ENCODE peak calls at places on chromosome 17, in five cellular contexts. M is mucosa of descending colon, R is SJSA1, K is lower lobe of right lung, E is AG08396. A is an unnamed sample.

GRCh38 chr17:33667052-33667509 is 374.0 kb upstream of the ASIC2 start:
- DNase-seq in M (no peak), R (no peak), E (no peak), K (no peak), A (no peak)

GRCh38 chr17:31428111-31428510 is 36.6 kb downstream of the RAB11FIP4 start:
- DNase-seq in M (peak; percentile 18), E (no peak), K (no peak), R (no peak), A (no peak)

GRCh38 chr17:13702266-13702665 is 100.5 kb upstream of the HS3ST3A1 start:
- DNase-seq in K (no peak), E (peak; percentile 14), R (no peak), M (no peak), A (no peak)

GRCh38 chr17:28447396-28447760 is 26.1 kb upstream of the SLC13A2 start:
- DNase-seq in K (no peak), M (no peak), R (no peak), E (no peak), A (no peak)

GRCh38 chr17:72104164-72104862 is 16.5 kb upstream of the SOX9 start:
- DNase-seq in R (no peak), E (no peak), K (no peak), M (no peak), A (no peak)

GRCh38 chr17:55466671-55467070 is 44.6 kb downstream of the SMIM36 start:
- DNase-seq in M (no peak), K (no peak), R (no peak), E (no peak), A (peak; percentile 54)

GRCh38 chr17:38742431-38743308 is 5.5 kb downstream of the PCGF2 start:
- DNase-seq in R (no peak), M (no peak), E (peak; percentile 84), K (no peak), A (peak; percentile 71)

GRCh38 chr17:14337596-14338079 is 36.8 kb downstream of the HS3ST3B1 start:
- DNase-seq in E (no peak), K (no peak), M (no peak), R (no peak), A (no peak)

GRCh38 chr17:80586464-80587228 is 42.0 kb downstream of the RPTOR start:
- DNase-seq in R (no peak), E (peak; percentile 87), K (no peak), M (no peak), A (no peak)

GRCh38 chr17:82317394-82318168 is at the start of gene CD7:
- DNase-seq in K (no peak), E (no peak), R (no peak), M (no peak), A (peak; percentile 61)

GRCh38 chr17:18990331-18990730 is 14.2 kb downstream of the FAM83G start:
- DNase-seq in K (no peak), R (no peak), E (no peak), M (peak; percentile 38), A (no peak)

GRCh38 chr17:39669897-39670735 is 1.9 kb downstream of the PNMT start:
- DNase-seq in M (peak; percentile 44), R (no peak), E (no peak), K (no peak), A (no peak)

GRCh38 chr17:56926704-56927103 is 12.9 kb upstream of the TRIM25 start:
- DNase-seq in E (no peak), R (no peak), M (no peak), K (no peak), A (no peak)

GRCh38 chr17:57550671-57551315 is 194.3 kb downstream of the CCDC182 start:
- DNase-seq in M (no peak), E (no peak), K (no peak), R (no peak), A (no peak)